ENCODE peak calls at places on chromosomes 5 and 9, in four cellular contexts. H is fibroblast of pulmonary artery, X is lower lobe of right lung, P is activated gamma-delta T cell. O is an unnamed sample.

GRCh38 chr9:131051592-131052517 is 42.9 kb downstream of the LAMC3 start:
- DNase-seq in P (no peak), H (no peak), X (no peak), O (no peak)

GRCh38 chr9:36263662-36264061 is 5.4 kb upstream of the GNE start:
- DNase-seq in P (no peak), H (no peak), X (no peak), O (no peak)

GRCh38 chr9:100440071-100440470 is 13.1 kb downstream of the MSANTD3 start:
- DNase-seq in P (no peak), H (peak; percentile 47), X (no peak), O (peak; percentile 75)

GRCh38 chr5:138316355-138316754 is 15.2 kb downstream of the CDC25C start:
- DNase-seq in X (no peak), P (no peak), H (no peak), O (no peak)

GRCh38 chr9:134800791-134801339 is 79.7 kb upstream of the FCN2 start:
- DNase-seq in X (no peak), H (no peak), P (no peak), O (peak; percentile 43)

GRCh38 chr5:7094626-7095025 is 301.3 kb upstream of the ADCY2 start:
- DNase-seq in X (no peak), P (no peak), H (no peak), O (no peak)

GRCh38 chr9:129702563-129702962 is 37.1 kb downstream of the PRRX2 start:
- DNase-seq in P (no peak), X (peak; percentile 74), H (peak; percentile 40), O (peak; percentile 37)

GRCh38 chr9:134617836-134618162 is 23.8 kb upstream of the COL5A1 start:
- DNase-seq in P (no peak), X (peak; percentile 20), H (no peak), O (no peak)

GRCh38 chr5:83720805-83721431 is at the start of gene HAPLN1:
- DNase-seq in H (no peak), X (no peak), P (no peak), O (no peak)

GRCh38 chr9:114099523-114100270 is 605 bp upstream of the KIF12 start:
- DNase-seq in P (no peak), H (no peak), X (no peak), O (no peak)

GRCh38 chr9:77879344-77880089 is 152.1 kb downstream of the GNAQ start:
- DNase-seq in P (no peak), X (no peak), H (peak; percentile 38), O (no peak)

GRCh38 chr5:14417232-14417730 is 164.3 kb upstream of the OTULINL start:
- DNase-seq in P (no peak), X (no peak), H (peak; percentile 66), O (no peak)

GRCh38 chr5:133848306-133848924 is 120.0 kb downstream of the C5orf15 start:
- DNase-seq in P (no peak), H (no peak), X (no peak), O (no peak)

GRCh38 chr5:157217289-157218024 is 36.8 kb downstream of the ITK start:
- DNase-seq in P (no peak), H (no peak), X (no peak), O (no peak)

GRCh38 chr5:158921441-158922262 is 178.1 kb downstream of the EBF1 start:
- DNase-seq in P (no peak), H (no peak), X (no peak), O (no peak)

GRCh38 chr5:127423173-127423798 is 94.2 kb upstream of the PRRC1 start:
- DNase-seq in H (no peak), P (no peak), X (no peak), O (no peak)

GRCh38 chr5:31231171-31231570 is 37.7 kb downstream of the CDH6 start:
- DNase-seq in X (no peak), H (peak; percentile 3), P (no peak), O (no peak)

GRCh38 chr5:3412146-3412545 is 183.5 kb upstream of the IRX1 start:
- DNase-seq in H (no peak), X (no peak), P (no peak), O (no peak)

GRCh38 chr5:149452665-149453617 is 73.8 kb upstream of the IL17B start:
- DNase-seq in H (peak; percentile 96), X (no peak), P (no peak), O (peak; percentile 85)

GRCh38 chr9:104256031-104256709 is 162.1 kb downstream of the SMC2 start:
- DNase-seq in P (no peak), H (peak; percentile 8), X (no peak), O (no peak)

GRCh38 chr9:75551866-75552265 is 338.6 kb upstream of the PCSK5 start:
- DNase-seq in X (no peak), P (no peak), H (no peak), O (no peak)

GRCh38 chr9:105911104-105911911 is 217.0 kb downstream of the TMEM38B start:
- DNase-seq in H (peak; percentile 3), X (no peak), P (no peak), O (no peak)

GRCh38 chr5:128885649-128886255 is 79.5 kb upstream of the SLC27A6 start:
- DNase-seq in P (no peak), H (no peak), X (no peak), O (no peak)

GRCh38 chr5:92328584-92329259 is 945.6 kb upstream of the ARRDC3 start:
- DNase-seq in H (no peak), X (no peak), P (no peak), O (no peak)

GRCh38 chr9:124218438-124219289 is 39.1 kb upstream of the NEK6 start:
- DNase-seq in P (no peak), X (peak; percentile 78), H (peak; percentile 42), O (peak; percentile 48)

GRCh38 chr5:34609951-34610431 is 46.1 kb upstream of the RAI14 start:
- DNase-seq in X (no peak), P (no peak), H (no peak), O (no peak)

GRCh38 chr5:154380263-154380662 is 65.5 kb upstream of the SAP30L start:
- DNase-seq in H (no peak), P (no peak), X (no peak), O (no peak)

GRCh38 chr9:126000731-126001580 is 253.8 kb downstream of the PBX3 start:
- DNase-seq in H (no peak), P (no peak), X (peak; percentile 36), O (no peak)

GRCh38 chr5:59522201-59522831 is 371.2 kb downstream of the PDE4D start:
- DNase-seq in P (no peak), H (no peak), X (no peak), O (no peak)

GRCh38 chr9:68651280-68651893 is 53.7 kb upstream of the PIP5K1B start:
- DNase-seq in X (no peak), P (no peak), H (no peak), O (no peak)

GRCh38 chr9:93294011-93294410 is 110.1 kb downstream of the WNK2 start:
- DNase-seq in H (no peak), P (no peak), X (no peak), O (no peak)

GRCh38 chr9:127479507-127480081 is 28.3 kb downstream of the LRSAM1 start:
- DNase-seq in P (no peak), H (no peak), X (no peak), O (no peak)

GRCh38 chr5:171093598-171093997 is 215.4 kb upstream of the TLX3 start:
- DNase-seq in H (no peak), P (no peak), X (no peak), O (no peak)

GRCh38 chr5:179147991-179148702 is 88.0 kb downstream of the ZNF354C start:
- DNase-seq in H (no peak), X (peak; percentile 15), P (no peak), O (no peak)

GRCh38 chr5:98713027-98713426 is 60.4 kb upstream of the RGMB start:
- DNase-seq in P (no peak), H (peak; percentile 50), X (no peak), O (no peak)

GRCh38 chr9:91727316-91727861 is 222.6 kb downstream of the ROR2 start:
- DNase-seq in P (no peak), H (peak; percentile 57), X (no peak), O (no peak)

GRCh38 chr9:136975624-136976023 is 1.7 kb upstream of the PTGDS start:
- DNase-seq in X (peak; percentile 66), P (no peak), H (no peak), O (no peak)

GRCh38 chr9:112699230-112699629 is 18.7 kb downstream of the INIP start:
- DNase-seq in X (no peak), H (no peak), P (no peak), O (no peak)

GRCh38 chr5:95892784-95893354 is 68.8 kb downstream of the ELL2 start:
- DNase-seq in P (no peak), X (no peak), H (peak; percentile 65), O (no peak)

GRCh38 chr5:80566711-80567259 is 3.3 kb downstream of the ANKRD34B start:
- DNase-seq in H (no peak), P (no peak), X (no peak), O (no peak)